ENCODE peak calls at places on chromosome 9, in seven cellular contexts. One of them, this sample, is unnamed.

GRCh38 chr9:89274838-89275237 is 36.2 kb upstream of the CKS2 start:
- DNase-seq in fibroblast of lung: peak
- DNase-seq in mesendoderm: no peak
- DNase-seq in CD8-positive, alpha-beta memory T cell: no peak
- DNase-seq in IMR-90: peak
- DNase-seq in right cardiac atrium: no peak
- DNase-seq in SK-N-SH: no peak
- DNase-seq in this sample: peak

GRCh38 chr9:83006378-83006777 is 56.6 kb downstream of the RASEF start:
- DNase-seq in fibroblast of lung: no peak
- DNase-seq in mesendoderm: no peak
- DNase-seq in CD8-positive, alpha-beta memory T cell: no peak
- DNase-seq in IMR-90: no peak
- DNase-seq in right cardiac atrium: no peak
- DNase-seq in SK-N-SH: no peak
- DNase-seq in this sample: no peak

GRCh38 chr9:109273869-109274268 is 47.0 kb downstream of the EPB41L4B start:
- DNase-seq in fibroblast of lung: no peak
- DNase-seq in mesendoderm: no peak
- DNase-seq in CD8-positive, alpha-beta memory T cell: no peak
- DNase-seq in IMR-90: no peak
- DNase-seq in right cardiac atrium: no peak
- DNase-seq in SK-N-SH: no peak
- DNase-seq in this sample: no peak

GRCh38 chr9:33852216-33852826 is 35.4 kb downstream of the UBE2R2 start:
- DNase-seq in fibroblast of lung: peak
- DNase-seq in mesendoderm: peak
- DNase-seq in CD8-positive, alpha-beta memory T cell: peak
- DNase-seq in IMR-90: peak
- DNase-seq in right cardiac atrium: peak
- DNase-seq in SK-N-SH: peak
- DNase-seq in this sample: no peak

GRCh38 chr9:98356326-98356725 is 100.9 kb upstream of the TBC1D2 start:
- DNase-seq in fibroblast of lung: no peak
- DNase-seq in mesendoderm: no peak
- DNase-seq in CD8-positive, alpha-beta memory T cell: no peak
- DNase-seq in IMR-90: peak
- DNase-seq in right cardiac atrium: no peak
- DNase-seq in SK-N-SH: no peak
- DNase-seq in this sample: no peak

GRCh38 chr9:133490201-133490681 is 11.3 kb upstream of the SLC2A6 start:
- DNase-seq in fibroblast of lung: no peak
- DNase-seq in mesendoderm: no peak
- DNase-seq in CD8-positive, alpha-beta memory T cell: no peak
- DNase-seq in IMR-90: no peak
- DNase-seq in right cardiac atrium: peak
- DNase-seq in SK-N-SH: peak
- DNase-seq in this sample: no peak

GRCh38 chr9:133107961-133108793 is 12.9 kb downstream of the RALGDS start:
- DNase-seq in fibroblast of lung: no peak
- DNase-seq in mesendoderm: no peak
- DNase-seq in CD8-positive, alpha-beta memory T cell: no peak
- DNase-seq in IMR-90: no peak
- DNase-seq in right cardiac atrium: peak
- DNase-seq in SK-N-SH: no peak
- DNase-seq in this sample: no peak

GRCh38 chr9:91089405-91090131 is 272.1 kb downstream of the AUH start:
- DNase-seq in fibroblast of lung: peak
- DNase-seq in mesendoderm: peak
- DNase-seq in CD8-positive, alpha-beta memory T cell: no peak
- DNase-seq in IMR-90: peak
- DNase-seq in right cardiac atrium: no peak
- DNase-seq in SK-N-SH: no peak
- DNase-seq in this sample: no peak

GRCh38 chr9:83385317-83385716 is 152.9 kb downstream of the FRMD3 start:
- DNase-seq in fibroblast of lung: no peak
- DNase-seq in mesendoderm: no peak
- DNase-seq in CD8-positive, alpha-beta memory T cell: no peak
- DNase-seq in IMR-90: no peak
- DNase-seq in right cardiac atrium: no peak
- DNase-seq in SK-N-SH: no peak
- DNase-seq in this sample: no peak

GRCh38 chr9:21611896-21612295 is 129.8 kb upstream of the IFNE start:
- DNase-seq in fibroblast of lung: peak
- DNase-seq in mesendoderm: no peak
- DNase-seq in CD8-positive, alpha-beta memory T cell: no peak
- DNase-seq in IMR-90: no peak
- DNase-seq in right cardiac atrium: no peak
- DNase-seq in SK-N-SH: no peak
- DNase-seq in this sample: peak

DNA sequence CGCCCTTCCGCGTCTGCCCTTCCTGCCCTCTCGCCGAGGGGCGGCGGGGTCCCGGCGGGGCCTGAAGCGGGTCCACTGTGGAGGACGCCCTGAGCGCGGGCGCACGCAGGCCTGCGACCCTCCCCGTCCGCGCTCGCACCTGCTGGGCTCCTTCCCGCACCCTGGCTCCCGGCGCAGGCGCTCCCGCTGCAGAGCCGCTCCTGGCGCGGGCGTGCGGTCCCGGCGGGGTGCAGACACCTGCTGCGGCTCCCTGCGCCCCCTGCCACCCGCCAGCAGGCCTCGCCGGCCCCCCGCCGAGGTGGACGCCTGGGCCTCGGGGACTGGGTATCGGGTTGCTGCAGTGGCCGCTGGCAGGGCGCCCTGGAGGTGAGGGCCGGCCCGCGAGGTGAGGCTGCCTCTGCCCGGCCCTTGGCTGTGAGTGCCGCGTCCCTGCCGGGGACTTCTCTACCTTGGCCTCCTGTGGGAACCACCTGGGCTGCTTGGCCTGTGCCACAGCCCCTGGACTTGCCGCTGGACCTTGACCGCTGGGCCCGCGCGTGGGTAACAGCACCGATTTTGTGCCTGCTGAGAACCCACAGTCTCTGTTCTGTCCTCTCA is 617 bp downstream of the ARRDC1 start:
- DNase-seq in fibroblast of lung: no peak
- DNase-seq in mesendoderm: no peak
- DNase-seq in CD8-positive, alpha-beta memory T cell: no peak
- DNase-seq in IMR-90: no peak
- DNase-seq in right cardiac atrium: peak
- DNase-seq in SK-N-SH: peak
- DNase-seq in this sample: no peak
- H3K27ac ChIP-seq in fibroblast of lung: no peak
- H3K27ac ChIP-seq in mesendoderm: no peak
- H3K27ac ChIP-seq in CD8-positive, alpha-beta memory T cell: peak
- H3K27ac ChIP-seq in IMR-90: no peak
- H3K27ac ChIP-seq in right cardiac atrium: peak
- H3K27ac ChIP-seq in SK-N-SH: peak
- H3K27ac ChIP-seq in this sample: peak

DNA sequence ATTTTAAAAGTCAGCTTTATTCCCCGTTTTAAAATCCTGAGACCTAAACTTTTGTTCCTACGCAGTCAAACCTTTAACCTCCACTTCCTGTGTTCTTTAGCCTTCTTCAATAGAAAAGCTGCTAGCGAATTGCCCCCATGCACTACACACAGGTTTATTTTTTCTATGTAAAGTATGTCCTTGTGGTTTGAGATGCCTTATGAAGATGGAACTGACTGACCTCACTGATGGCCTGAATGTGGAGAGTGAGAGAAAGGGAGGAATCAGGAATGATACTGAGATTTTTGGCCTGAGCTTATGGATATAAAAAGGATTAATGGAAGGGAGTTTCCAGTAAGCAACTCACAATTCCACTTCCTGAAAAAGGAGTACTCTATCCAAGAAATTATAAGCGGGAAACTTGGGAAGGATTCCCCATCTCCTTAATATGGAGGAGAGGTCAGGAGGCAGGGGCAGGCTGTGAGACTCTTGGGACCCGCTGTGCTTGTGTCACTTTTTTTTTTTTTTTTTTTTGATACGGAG is 89.5 kb downstream of the UGCG start:
- DNase-seq in fibroblast of lung: peak
- DNase-seq in mesendoderm: no peak
- DNase-seq in CD8-positive, alpha-beta memory T cell: no peak
- DNase-seq in IMR-90: peak
- DNase-seq in right cardiac atrium: no peak
- DNase-seq in SK-N-SH: no peak
- DNase-seq in this sample: no peak
- H3K27ac ChIP-seq in fibroblast of lung: no peak
- H3K27ac ChIP-seq in mesendoderm: no peak
- H3K27ac ChIP-seq in CD8-positive, alpha-beta memory T cell: no peak
- H3K27ac ChIP-seq in IMR-90: peak
- H3K27ac ChIP-seq in right cardiac atrium: no peak
- H3K27ac ChIP-seq in SK-N-SH: no peak
- H3K27ac ChIP-seq in this sample: no peak

GRCh38 chr9:107261106-107261505 is 22.0 kb upstream of the RAD23B start:
- DNase-seq in fibroblast of lung: no peak
- DNase-seq in mesendoderm: no peak
- DNase-seq in CD8-positive, alpha-beta memory T cell: no peak
- DNase-seq in IMR-90: no peak
- DNase-seq in right cardiac atrium: no peak
- DNase-seq in SK-N-SH: no peak
- DNase-seq in this sample: no peak
- H3K27ac ChIP-seq in fibroblast of lung: no peak
- H3K27ac ChIP-seq in mesendoderm: no peak
- H3K27ac ChIP-seq in CD8-positive, alpha-beta memory T cell: no peak
- H3K27ac ChIP-seq in IMR-90: no peak
- H3K27ac ChIP-seq in right cardiac atrium: no peak
- H3K27ac ChIP-seq in SK-N-SH: no peak
- H3K27ac ChIP-seq in this sample: no peak

GRCh38 chr9:2478421-2478820 is 143.2 kb upstream of the VLDLR start:
- DNase-seq in fibroblast of lung: no peak
- DNase-seq in mesendoderm: no peak
- DNase-seq in CD8-positive, alpha-beta memory T cell: no peak
- DNase-seq in IMR-90: no peak
- DNase-seq in right cardiac atrium: peak
- DNase-seq in SK-N-SH: no peak
- DNase-seq in this sample: no peak
- H3K27ac ChIP-seq in fibroblast of lung: no peak
- H3K27ac ChIP-seq in mesendoderm: no peak
- H3K27ac ChIP-seq in CD8-positive, alpha-beta memory T cell: no peak
- H3K27ac ChIP-seq in IMR-90: no peak
- H3K27ac ChIP-seq in right cardiac atrium: no peak
- H3K27ac ChIP-seq in SK-N-SH: no peak
- H3K27ac ChIP-seq in this sample: no peak

GRCh38 chr9:16133032-16133431 is 580.2 kb downstream of the CCDC171 start:
- DNase-seq in fibroblast of lung: no peak
- DNase-seq in mesendoderm: no peak
- DNase-seq in CD8-positive, alpha-beta memory T cell: no peak
- DNase-seq in IMR-90: no peak
- DNase-seq in right cardiac atrium: no peak
- DNase-seq in SK-N-SH: no peak
- DNase-seq in this sample: no peak

GRCh38 chr9:16135916-16136315 is 583.1 kb downstream of the CCDC171 start:
- DNase-seq in fibroblast of lung: no peak
- DNase-seq in mesendoderm: no peak
- DNase-seq in CD8-positive, alpha-beta memory T cell: no peak
- DNase-seq in IMR-90: no peak
- DNase-seq in right cardiac atrium: no peak
- DNase-seq in SK-N-SH: no peak
- DNase-seq in this sample: no peak

GRCh38 chr9:16132513-16132912 is 579.7 kb downstream of the CCDC171 start:
- DNase-seq in fibroblast of lung: peak
- DNase-seq in mesendoderm: no peak
- DNase-seq in CD8-positive, alpha-beta memory T cell: no peak
- DNase-seq in IMR-90: peak
- DNase-seq in right cardiac atrium: no peak
- DNase-seq in SK-N-SH: no peak
- DNase-seq in this sample: no peak

GRCh38 chr9:16133556-16134227 is 580.8 kb downstream of the CCDC171 start:
- DNase-seq in fibroblast of lung: peak
- DNase-seq in mesendoderm: peak
- DNase-seq in CD8-positive, alpha-beta memory T cell: no peak
- DNase-seq in IMR-90: peak
- DNase-seq in right cardiac atrium: peak
- DNase-seq in SK-N-SH: peak
- DNase-seq in this sample: peak

GRCh38 chr9:16134351-16134750 is 581.5 kb downstream of the CCDC171 start:
- DNase-seq in fibroblast of lung: no peak
- DNase-seq in mesendoderm: no peak
- DNase-seq in CD8-positive, alpha-beta memory T cell: no peak
- DNase-seq in IMR-90: no peak
- DNase-seq in right cardiac atrium: no peak
- DNase-seq in SK-N-SH: no peak
- DNase-seq in this sample: no peak
- H3K27ac ChIP-seq in fibroblast of lung: no peak
- H3K27ac ChIP-seq in mesendoderm: no peak
- H3K27ac ChIP-seq in CD8-positive, alpha-beta memory T cell: no peak
- H3K27ac ChIP-seq in IMR-90: no peak
- H3K27ac ChIP-seq in right cardiac atrium: no peak
- H3K27ac ChIP-seq in SK-N-SH: no peak
- H3K27ac ChIP-seq in this sample: peak

DNA sequence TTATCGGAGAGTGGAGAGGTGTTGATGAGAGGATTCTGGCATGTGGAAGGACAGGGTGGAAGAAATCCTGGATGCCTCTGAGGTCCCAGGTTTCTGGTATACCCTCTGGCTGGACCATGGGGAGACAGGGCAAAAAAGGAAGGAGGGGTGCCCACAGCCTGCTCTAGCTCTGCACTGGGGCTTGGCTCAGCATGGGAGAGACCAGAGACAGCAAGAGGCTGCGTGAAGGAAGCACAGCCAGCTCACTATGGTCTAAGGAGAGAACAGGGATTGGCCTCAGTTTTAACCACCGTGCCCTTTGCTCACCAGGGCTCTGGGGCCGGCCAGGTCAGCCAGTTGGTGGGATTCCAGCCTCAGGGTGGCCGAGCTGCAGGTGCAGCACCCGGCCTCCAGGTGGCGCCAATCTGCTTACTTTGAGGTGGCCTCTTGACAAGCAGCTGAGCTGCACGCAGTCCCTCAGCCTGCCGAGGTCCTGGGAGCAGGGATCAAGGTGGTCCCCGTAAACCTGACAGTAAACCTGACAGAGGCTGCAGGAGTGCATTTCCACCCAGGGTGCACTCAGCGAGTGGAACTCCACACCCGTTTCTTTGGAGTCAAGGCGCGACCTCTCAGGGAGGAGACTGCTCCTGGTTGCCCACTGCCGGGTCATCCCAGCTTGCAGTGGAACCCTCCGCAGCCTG is 25.0 kb upstream of the SPTLC1 start:
- DNase-seq in fibroblast of lung: peak
- DNase-seq in mesendoderm: peak
- DNase-seq in CD8-positive, alpha-beta memory T cell: peak
- DNase-seq in IMR-90: peak
- DNase-seq in right cardiac atrium: peak
- DNase-seq in SK-N-SH: peak
- DNase-seq in this sample: no peak
- H3K27ac ChIP-seq in fibroblast of lung: no peak
- H3K27ac ChIP-seq in mesendoderm: no peak
- H3K27ac ChIP-seq in CD8-positive, alpha-beta memory T cell: no peak
- H3K27ac ChIP-seq in IMR-90: peak
- H3K27ac ChIP-seq in right cardiac atrium: no peak
- H3K27ac ChIP-seq in SK-N-SH: no peak
- H3K27ac ChIP-seq in this sample: no peak

GRCh38 chr9:38062106-38062497 is 6.9 kb downstream of the SHB start:
- DNase-seq in fibroblast of lung: no peak
- DNase-seq in mesendoderm: no peak
- DNase-seq in CD8-positive, alpha-beta memory T cell: no peak
- DNase-seq in IMR-90: no peak
- DNase-seq in right cardiac atrium: no peak
- DNase-seq in SK-N-SH: no peak
- DNase-seq in this sample: no peak
- H3K27ac ChIP-seq in fibroblast of lung: peak
- H3K27ac ChIP-seq in mesendoderm: no peak
- H3K27ac ChIP-seq in CD8-positive, alpha-beta memory T cell: no peak
- H3K27ac ChIP-seq in IMR-90: peak
- H3K27ac ChIP-seq in right cardiac atrium: peak
- H3K27ac ChIP-seq in SK-N-SH: peak
- H3K27ac ChIP-seq in this sample: no peak